ENCODE peak calls at places on chromosome 16, in nine cellular contexts. S is AG04449, G is uterus, F is AG10803, Z is H1, Q is IMR-90, U is HCT116, O is lung, M is tibial nerve. W is an unnamed sample.

GRCh38 chr16:18784917-18785623 is 5.1 kb downstream of the RPS15A start:
- DNase-seq in G (no peak), Q (no peak), S (no peak), O (no peak), Z (no peak), U (no peak), F (no peak), M (no peak), W (no peak)

GRCh38 chr16:54345231-54345630 is 58.6 kb upstream of the IRX3 start:
- DNase-seq in Z (no peak), Q (no peak), G (no peak), S (no peak), F (no peak), O (no peak), U (no peak), M (no peak), W (no peak)

GRCh38 chr16:4376126-4376819 is 4.6 kb downstream of the VASN start:
- DNase-seq in Z (no peak), S (no peak), Q (peak; percentile 84), F (peak; percentile 92), M (peak; percentile 85), U (no peak), G (peak; percentile 97), O (peak; percentile 86), W (peak; percentile 57)

GRCh38 chr16:85554791-85555548 is 58.2 kb upstream of the GSE1 start:
- DNase-seq in F (peak; percentile 62), S (no peak), M (no peak), U (no peak), Q (peak; percentile 67), Z (no peak), G (peak; percentile 80), O (peak; percentile 64), W (no peak)

GRCh38 chr16:5649762-5650445 is 552.3 kb upstream of the EEF2KMT start:
- DNase-seq in F (no peak), M (no peak), G (no peak), Q (no peak), U (no peak), Z (no peak), S (no peak), O (peak; percentile 76), W (no peak)

GRCh38 chr16:28984619-28985135 is at the start of gene LAT:
- DNase-seq in S (no peak), Z (no peak), F (no peak), G (no peak), O (no peak), M (no peak), Q (no peak), U (no peak), W (no peak)

GRCh38 chr16:12188674-12189249 is 212.2 kb downstream of the SNX29 start:
- DNase-seq in Q (no peak), Z (no peak), S (no peak), O (no peak), U (no peak), M (no peak), F (peak; percentile 80), G (no peak), W (no peak)

GRCh38 chr16:87733190-87733589 is 32.6 kb downstream of the KLHDC4 start:
- DNase-seq in Z (no peak), M (no peak), O (no peak), F (no peak), G (no peak), S (no peak), U (no peak), Q (no peak), W (no peak)

GRCh38 chr16:84768798-84769177 is 51.0 kb upstream of the CRISPLD2 start:
- DNase-seq in U (no peak), O (no peak), G (no peak), F (no peak), Q (no peak), Z (no peak), M (no peak), S (no peak), W (no peak)

GRCh38 chr16:56637814-56638750 is at the start of gene MT1A:
- DNase-seq in M (peak; percentile 51), G (peak; percentile 72), O (peak; percentile 78), F (peak; percentile 44), Q (peak; percentile 7), U (no peak), S (no peak), Z (peak; percentile 81), W (no peak)

GRCh38 chr16:3971706-3972105 is 91.2 kb upstream of the CREBBP start:
- DNase-seq in O (no peak), S (no peak), F (no peak), U (no peak), Q (peak; percentile 47), Z (no peak), M (no peak), G (no peak), W (no peak)

GRCh38 chr16:89330177-89330856 is 112.8 kb downstream of the ZNF778 start:
- DNase-seq in Q (peak; percentile 52), Z (no peak), O (no peak), M (no peak), S (no peak), U (peak; percentile 92), G (no peak), F (no peak), W (no peak)

GRCh38 chr16:3223913-3224515 is 10.9 kb downstream of the ZNF200 start:
- DNase-seq in O (no peak), G (no peak), F (no peak), U (no peak), Q (no peak), Z (no peak), M (no peak), S (no peak), W (no peak)

GRCh38 chr16:53546988-53547391 is 44.0 kb upstream of the AKTIP start:
- DNase-seq in Z (no peak), G (no peak), Q (peak; percentile 13), S (no peak), F (no peak), U (peak; percentile 15), O (no peak), M (no peak), W (no peak)

GRCh38 chr16:27315333-27316037 is 1.7 kb downstream of the IL4R start:
- DNase-seq in O (peak; percentile 71), F (peak; percentile 43), S (no peak), U (peak; percentile 43), G (peak; percentile 65), Z (peak; percentile 60), M (no peak), Q (peak; percentile 65), W (no peak)
- TF ChIP-seq CTCF in O (no peak), F (no peak), S (no peak), U (no peak), G (no peak), Z (no peak), M (no peak), Q (no peak), W (no peak)

DNA sequence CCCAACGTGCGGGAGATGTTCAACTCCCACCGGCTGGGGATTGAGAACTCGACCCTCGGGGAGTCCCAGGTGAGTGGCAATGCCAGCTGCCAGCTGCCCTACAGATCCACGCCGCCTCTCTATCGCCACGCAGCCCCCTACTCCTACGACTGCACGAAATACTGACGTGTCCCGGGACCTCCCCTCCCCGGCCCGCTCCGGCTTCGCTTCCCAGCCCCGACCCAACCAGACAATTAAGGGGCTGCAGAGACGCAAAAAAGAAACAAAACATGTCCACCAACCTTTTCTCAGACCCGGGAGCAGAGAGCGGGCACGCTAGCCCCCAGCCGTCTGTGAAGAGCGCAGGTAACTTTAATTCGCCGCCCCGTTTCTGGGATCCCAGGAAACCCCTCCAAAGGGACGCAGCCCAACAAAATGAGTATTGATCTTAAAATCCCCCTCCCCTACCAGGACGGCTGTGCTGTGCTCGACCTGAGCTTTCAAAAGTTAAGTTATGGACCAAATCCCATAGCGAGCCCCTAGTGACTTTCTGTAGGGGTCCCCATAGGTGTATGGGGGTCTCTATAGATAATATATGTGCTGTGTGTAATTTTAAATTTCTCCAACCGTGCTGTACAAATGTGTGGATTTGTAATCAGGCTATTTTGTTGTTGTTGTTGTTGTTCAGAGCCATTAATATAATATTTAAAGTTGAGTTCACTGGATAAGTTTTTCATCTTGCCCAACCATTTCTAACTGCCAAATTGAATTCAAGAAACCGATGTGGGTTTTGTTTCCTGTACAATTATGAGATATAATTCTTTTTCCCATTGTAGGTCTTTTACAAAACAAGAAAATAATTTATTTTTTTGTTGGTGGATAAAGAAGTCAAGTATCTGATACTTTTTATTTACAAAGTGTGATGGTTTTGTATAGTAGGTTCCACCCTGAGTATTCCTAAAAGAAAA is 2.3 kb downstream of the FOXC2 start:
- DNase-seq in G (no peak), U (no peak), M (no peak), O (no peak), Z (no peak), S (no peak), Q (no peak), F (no peak), W (no peak)
- H3K4me3 ChIP-seq in G (no peak overlapping the region), U (no peak overlapping the region), M (peak overlapping the region; percentile 30), O (peak overlapping the region; percentile 10), Z (no peak overlapping the region), S (peak overlapping the region; percentile 91), Q (peak overlapping the region; percentile 98), F (peak overlapping the region; percentile 70), W (peak overlapping the region; percentile 88)

GRCh38 chr16:50547340-50547865 is 793 bp upstream of the NKD1 start:
- DNase-seq in M (no peak), F (no peak), Z (peak; percentile 66), Q (no peak), S (no peak), U (peak; percentile 26), O (no peak), G (peak; percentile 55), W (no peak)
- TF ChIP-seq CTCF in M (peak; percentile 9), F (no peak), Z (no peak), Q (no peak), S (no peak), U (peak; percentile 47), O (no peak), G (peak; percentile 37), W (no peak)

DNA sequence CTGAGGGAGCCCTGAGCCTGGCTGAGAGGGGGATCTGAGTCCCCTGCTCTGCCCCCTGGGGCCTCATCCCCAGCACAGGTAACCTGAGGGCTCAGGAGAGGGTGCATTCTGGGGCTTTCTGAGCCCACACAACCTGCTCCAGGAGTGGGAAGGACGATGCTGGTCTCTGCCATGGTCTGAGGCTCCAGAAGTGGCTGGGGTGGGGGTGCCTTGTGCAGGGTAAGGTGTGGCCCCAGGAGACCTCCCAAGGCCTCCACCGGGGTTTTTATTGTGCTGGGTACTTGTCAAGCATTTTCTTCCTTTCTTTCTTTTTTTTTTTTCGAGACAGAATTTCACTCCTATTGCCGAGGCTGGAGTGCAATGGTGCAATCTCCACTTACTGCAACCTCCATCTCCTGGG is 300 bp downstream of the CTRB1 start:
- DNase-seq in U (no peak), M (no peak), Q (no peak), G (no peak), Z (no peak), O (no peak), S (no peak), F (no peak), W (no peak)
- H3K4me3 ChIP-seq in U (no peak overlapping the region), M (no peak overlapping the region), Q (no peak overlapping the region), G (no peak overlapping the region), Z (no peak overlapping the region), O (no peak overlapping the region), S (no peak overlapping the region), F (no peak overlapping the region), W (no peak overlapping the region)

W was measured in AG04450.